ENCODE peak calls at places on chromosomes 12 and 14, in four cellular contexts. S is CD8-positive, alpha-beta memory T cell; F is heart right ventricle; Q is Peyer's patch. L is an unnamed sample.

GRCh38 chr14:96167224-96168148 is 37.2 kb upstream of the BDKRB2 start:
- DNase-seq in F (no peak), S (no peak), Q (peak; percentile 73), L (no peak)

GRCh38 chr12:96327346-96327745 is 72.9 kb downstream of the CDK17 start:
- DNase-seq in F (no peak), Q (peak; percentile 64), S (no peak), L (no peak)

GRCh38 chr12:18462437-18462836 is 201.1 kb downstream of the PIK3C2G start:
- DNase-seq in Q (no peak), S (no peak), F (no peak), L (no peak)

GRCh38 chr12:112130461-112130998 is 5.2 kb downstream of the TRAFD1 start:
- DNase-seq in Q (no peak), F (no peak), S (no peak), L (no peak)

GRCh38 chr14:85596562-85596961 is 66.6 kb downstream of the FLRT2 start:
- DNase-seq in S (no peak), Q (no peak), F (no peak), L (no peak)

GRCh38 chr14:32331227-32331597 is 2.1 kb downstream of the AKAP6 start:
- DNase-seq in F (no peak), Q (no peak), S (no peak), L (no peak)

GRCh38 chr12:121996945-121997612 is 24.6 kb upstream of the BCL7A start:
- DNase-seq in Q (no peak), F (no peak), S (no peak), L (no peak)

GRCh38 chr12:68231229-68231628 is 5.6 kb upstream of the IL26 start:
- DNase-seq in F (no peak), Q (no peak), S (no peak), L (no peak)

GRCh38 chr14:101719708-101720107 is 41.8 kb upstream of the PPP2R5C start:
- DNase-seq in F (no peak), Q (no peak), S (no peak), L (peak; percentile 46)

GRCh38 chr12:3117628-3118027 is 40.4 kb downstream of the TSPAN9 start:
- DNase-seq in F (no peak), S (no peak), Q (no peak), L (no peak)

GRCh38 chr12:116313194-116313910 is 35.9 kb upstream of the MED13L start:
- DNase-seq in F (no peak), S (no peak), Q (no peak), L (no peak)

GRCh38 chr14:90425480-90425879 is 28.7 kb downstream of the CALM1 start:
- DNase-seq in S (no peak), Q (no peak), F (no peak), L (no peak)

GRCh38 chr12:51118706-51119105 is 35.3 kb upstream of the CSRNP2 start:
- DNase-seq in Q (no peak), F (no peak), S (no peak), L (no peak)

GRCh38 chr12:14454098-14454907 is 88.8 kb downstream of the ATF7IP start:
- DNase-seq in F (no peak), S (no peak), Q (no peak), L (no peak)

GRCh38 chr12:103647267-103647666 is 60.2 kb downstream of the STAB2 start:
- DNase-seq in S (no peak), F (no peak), Q (no peak), L (no peak)

GRCh38 chr14:37594916-37595808 is at the start of the genes FOXA1 and TTC6:
- DNase-seq in F (peak; percentile 15), S (no peak), Q (peak; percentile 58), L (no peak)

GRCh38 chr14:66099451-66099850 is 386.7 kb upstream of the CCDC196 start:
- DNase-seq in F (no peak), S (no peak), Q (no peak), L (no peak)

GRCh38 chr12:53499261-53500118 is at the start of gene MAP3K12:
- DNase-seq in Q (peak; percentile 83), S (peak; percentile 74), F (peak; percentile 75), L (peak; percentile 56)

GRCh38 chr14:59254911-59255545 is 66.6 kb downstream of the DAAM1 start:
- DNase-seq in S (no peak), Q (peak; percentile 50), F (no peak), L (no peak)

GRCh38 chr12:105986779-105987686 is 151.7 kb downstream of the NUAK1 start:
- DNase-seq in F (no peak), S (no peak), Q (no peak), L (no peak)

GRCh38 chr12:95805864-95806669 is 15.5 kb upstream of the NTN4 start:
- DNase-seq in Q (no peak), S (no peak), F (no peak), L (no peak)

GRCh38 chr14:86237733-86238132 is 707.8 kb downstream of the FLRT2 start:
- DNase-seq in Q (no peak), S (no peak), F (no peak), L (no peak)

GRCh38 chr14:71439247-71439646 is 493.0 kb upstream of the RGS6 start:
- DNase-seq in S (no peak), F (no peak), Q (no peak), L (no peak)

GRCh38 chr14:101200650-101201516 is 297.4 kb upstream of the RTL1 start:
- DNase-seq in Q (peak; percentile 35), S (no peak), F (no peak), L (peak; percentile 42)

GRCh38 chr12:13293086-13293485 is 96.6 kb downstream of the EMP1 start:
- DNase-seq in Q (no peak), F (no peak), S (no peak), L (no peak)

GRCh38 chr12:49296836-49297694 is 2.1 kb downstream of the PRPH start:
- DNase-seq in Q (peak; percentile 60), F (no peak), S (no peak), L (peak; percentile 43)

GRCh38 chr12:40101747-40102146 is 4.1 kb downstream of the SLC2A13 start:
- DNase-seq in S (no peak), F (no peak), Q (no peak), L (no peak)

GRCh38 chr14:20247651-20248246 is 8.7 kb downstream of the OR11H4 start:
- DNase-seq in S (no peak), Q (no peak), F (no peak), L (no peak)

GRCh38 chr14:81408595-81408994 is 8.5 kb upstream of the STON2 start:
- DNase-seq in S (no peak), F (no peak), Q (no peak), L (no peak)

DNA sequence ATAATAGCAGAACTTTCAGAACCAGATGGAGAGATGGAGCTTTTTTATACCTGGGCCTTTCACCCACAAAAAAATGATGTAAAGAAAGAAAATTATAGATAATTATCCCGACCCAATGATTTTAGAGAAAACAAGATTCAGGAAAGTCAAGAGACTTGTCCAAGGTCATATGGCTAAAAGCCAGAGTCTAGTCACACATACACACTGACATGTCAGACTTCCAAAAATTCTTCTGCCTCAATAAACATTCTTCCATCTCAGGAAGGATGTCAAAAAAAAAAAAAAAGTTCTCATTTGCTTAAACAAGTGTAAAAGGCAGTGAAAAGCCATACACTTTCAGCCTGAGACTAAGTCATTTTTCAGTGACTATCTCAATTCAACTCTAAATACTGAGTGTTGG is 116.0 kb downstream of the PRICKLE1 start:
- DNase-seq in F (no peak), S (no peak), Q (no peak), L (no peak)
- H3K27ac ChIP-seq in F (no peak overlapping the region), S (no peak overlapping the region), Q (no peak overlapping the region), L (no peak overlapping the region)

DNA sequence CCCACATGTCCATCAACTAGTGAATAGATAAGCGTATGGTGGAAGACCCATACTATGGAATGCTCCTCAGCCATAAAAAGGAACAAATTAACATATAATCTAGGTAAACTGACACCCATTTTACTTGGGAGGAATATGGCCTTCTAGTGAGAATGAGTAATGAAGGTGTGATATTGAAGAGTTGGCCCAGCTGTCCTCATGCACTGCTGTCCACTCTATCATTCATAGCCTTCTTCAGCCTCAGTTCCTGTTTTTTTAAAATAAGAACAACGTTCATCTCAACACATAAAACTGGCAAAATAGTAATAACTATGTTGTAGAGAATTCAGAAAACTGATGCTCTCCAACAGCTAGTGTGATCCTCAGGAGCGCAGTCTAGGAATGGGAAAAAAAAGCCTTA is 26.5 kb upstream of the OXA1L start:
- DNase-seq in F (no peak), S (no peak), Q (no peak), L (no peak)
- H3K27ac ChIP-seq in F (peak overlapping the region; percentile 7), S (no peak overlapping the region), Q (no peak overlapping the region), L (no peak overlapping the region)

GRCh38 chr14:74785056-74785613 is 22.0 kb downstream of the YLPM1 start:
- DNase-seq in Q (no peak), S (no peak), F (no peak), L (no peak)

GRCh38 chr14:74786916-74787315 is 23.8 kb downstream of the YLPM1 start:
- DNase-seq in Q (no peak), S (no peak), F (no peak), L (no peak)

GRCh38 chr14:74784634-74785033 is 21.5 kb downstream of the YLPM1 start:
- DNase-seq in F (no peak), Q (no peak), S (no peak), L (no peak)
- H3K27ac ChIP-seq in F (peak overlapping the region; percentile 34), Q (no peak overlapping the region), S (no peak overlapping the region), L (no peak overlapping the region)

DNA sequence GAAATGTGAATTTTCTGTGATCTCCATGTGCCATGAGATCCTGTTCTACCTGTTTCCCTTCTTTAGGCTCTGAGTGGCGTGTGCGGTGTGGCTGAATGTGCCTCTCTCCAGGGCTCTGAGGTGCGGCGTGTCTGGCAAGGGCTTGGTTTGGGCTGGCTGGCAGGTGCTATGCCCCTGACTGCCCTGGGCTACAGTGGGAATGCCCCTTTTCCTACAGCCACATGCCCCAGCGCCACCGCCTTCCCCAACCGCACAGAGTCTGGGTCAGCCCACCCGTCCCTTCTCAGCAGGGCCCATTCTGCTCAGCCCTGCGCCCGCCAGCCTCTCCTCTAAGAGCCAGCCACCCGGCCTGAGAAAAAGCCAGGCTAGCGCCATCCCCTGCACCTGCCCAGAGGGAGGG is 24.7 kb downstream of the BTBD6 start:
- DNase-seq in F (no peak), Q (no peak), S (no peak), L (no peak)
- H3K27ac ChIP-seq in F (no peak overlapping the region), Q (no peak overlapping the region), S (no peak overlapping the region), L (no peak overlapping the region)

DNA sequence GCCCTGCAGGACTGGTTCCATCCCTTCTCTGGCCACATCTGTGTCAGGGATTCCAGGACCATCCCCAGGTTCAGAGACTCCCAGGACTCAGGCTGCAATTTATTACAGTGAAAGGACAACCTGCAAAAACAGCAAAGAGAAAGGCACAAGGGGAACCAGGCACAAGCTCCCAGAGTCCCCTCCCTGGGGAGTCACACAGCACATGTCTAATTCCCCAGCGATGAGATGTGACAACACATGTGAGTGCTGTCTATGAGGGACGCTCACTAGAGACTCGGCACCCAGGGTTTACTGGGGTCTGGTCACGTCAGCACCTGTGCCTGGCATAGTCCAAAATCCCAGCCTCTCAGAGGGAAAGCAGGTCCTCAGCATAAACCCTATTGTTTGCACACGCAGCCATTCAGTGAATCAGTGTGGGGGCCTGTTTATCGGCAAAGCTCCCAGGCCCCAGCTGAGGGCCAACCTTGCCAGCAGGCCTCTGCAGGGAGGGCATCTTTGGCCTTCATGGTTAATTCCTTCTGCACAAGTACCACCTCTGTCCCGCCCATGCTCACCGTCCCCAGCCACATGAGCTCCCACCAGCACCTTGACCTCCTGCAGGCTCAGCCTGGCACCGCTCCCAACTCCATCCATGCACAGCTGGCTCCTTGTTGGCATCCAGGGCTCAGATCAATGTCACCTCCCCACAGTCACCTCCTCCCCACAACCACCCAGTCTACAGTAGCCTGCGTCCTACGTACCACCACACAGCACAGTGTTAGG is 198.9 kb upstream of the SFSWAP start:
- DNase-seq in Q (peak; percentile 40), S (no peak), F (no peak), L (peak; percentile 46)
- H3K27ac ChIP-seq in Q (no peak overlapping the region), S (no peak overlapping the region), F (peak overlapping the region; percentile 61), L (peak overlapping the region; percentile 12)